ENCODE peak calls at places on chromosomes 11 and 22, in six cellular contexts. A, H, W, K, M and Q are unnamed samples.

GRCh38 chr11:10973416-10973815 is 115.6 kb upstream of the ZBED5 start:
- DNase-seq in M (no peak), W (no peak), K (no peak), A (no peak), H (no peak), Q (no peak)

GRCh38 chr22:36901411-36902142 is 11.9 kb upstream of the CSF2RB start:
- DNase-seq in M (no peak), A (no peak), H (no peak), W (no peak), K (no peak), Q (no peak)

GRCh38 chr22:42994917-42995562 is 19.9 kb downstream of the PACSIN2 start:
- DNase-seq in H (peak; percentile 88), A (peak; percentile 76), K (peak; percentile 95), W (peak; percentile 40), M (peak; percentile 72), Q (peak; percentile 95)

GRCh38 chr11:100297516-100297915 is 389.6 kb upstream of the ARHGAP42 start:
- DNase-seq in M (no peak), K (no peak), H (no peak), W (no peak), A (no peak), Q (no peak)

GRCh38 chr22:43090130-43090789 is 1.1 kb upstream of the TTLL1 start:
- DNase-seq in W (peak; percentile 49), H (no peak), K (peak; percentile 90), A (peak; percentile 60), M (no peak), Q (peak; percentile 93)

GRCh38 chr22:41648431-41648830 is 27.3 kb downstream of the XRCC6 start:
- DNase-seq in W (no peak), M (no peak), H (no peak), A (no peak), K (no peak), Q (no peak)

GRCh38 chr11:28343304-28344233 is 235.4 kb downstream of the METTL15 start:
- DNase-seq in A (no peak), H (no peak), W (no peak), M (no peak), K (peak; percentile 96), Q (peak; percentile 86)

GRCh38 chr11:1548221-1549070 is 23.6 kb downstream of the DUSP8 start:
- DNase-seq in M (peak; percentile 86), A (peak; percentile 88), K (peak; percentile 42), W (peak; percentile 85), H (peak; percentile 90), Q (peak; percentile 10)

GRCh38 chr22:49088801-49089791 is 738.6 kb downstream of the BRD1 start:
- DNase-seq in W (no peak), H (no peak), M (peak; percentile 6), A (no peak), K (no peak), Q (no peak)

GRCh38 chr11:3609416-3610265 is 32.2 kb downstream of the ART5 start:
- DNase-seq in A (peak; percentile 43), M (no peak), K (peak; percentile 44), W (no peak), H (no peak), Q (peak; percentile 42)

GRCh38 chr11:108278546-108278945 is 55.7 kb downstream of the ATM start:
- DNase-seq in H (no peak), A (no peak), W (peak; percentile 25), M (no peak), K (peak; percentile 10), Q (peak; percentile 1)

GRCh38 chr11:72860592-72860991 is 46.4 kb downstream of the ATG16L2 start:
- DNase-seq in A (no peak), K (no peak), M (no peak), W (no peak), H (no peak), Q (no peak)

GRCh38 chr11:45045692-45046471 is 95.2 kb upstream of the TP53I11 start:
- DNase-seq in A (no peak), M (no peak), K (peak; percentile 81), W (peak; percentile 55), H (no peak), Q (peak; percentile 78)

GRCh38 chr11:27933992-27934829 is 173.7 kb downstream of the KIF18A start:
- DNase-seq in A (no peak), K (peak; percentile 96), W (no peak), M (no peak), H (no peak), Q (peak; percentile 89)

GRCh38 chr22:38826386-38826785 is 17.4 kb downstream of the NPTXR start:
- DNase-seq in H (no peak), A (no peak), W (no peak), K (no peak), M (no peak), Q (no peak)

GRCh38 chr22:39283312-39284141 is 35.9 kb downstream of the RPL3 start:
- DNase-seq in W (peak; percentile 76), A (no peak), H (peak; percentile 89), M (no peak), K (peak; percentile 84), Q (no peak)

GRCh38 chr22:40920526-40920925 is 30.7 kb upstream of the RBX1 start:
- DNase-seq in M (no peak), W (no peak), A (no peak), K (peak; percentile 48), H (no peak), Q (peak; percentile 12)

GRCh38 chr11:60971520-60971919 is at the start of gene CD6:
- DNase-seq in K (no peak), A (no peak), H (no peak), W (no peak), M (no peak), Q (no peak)

GRCh38 chr11:128530119-128531091 is 57.0 kb downstream of the ETS1 start:
- DNase-seq in M (no peak), A (no peak), K (peak; percentile 92), H (no peak), W (no peak), Q (peak; percentile 99)

GRCh38 chr11:119902656-119903181 is 173.7 kb upstream of the NECTIN1 start:
- DNase-seq in M (no peak), W (no peak), A (peak; percentile 51), K (no peak), H (no peak), Q (peak; percentile 8)

GRCh38 chr11:94706211-94706610 is 61.9 kb upstream of the AMOTL1 start:
- DNase-seq in H (no peak), A (no peak), K (no peak), W (peak; percentile 25), M (no peak), Q (peak; percentile 51)

GRCh38 chr11:58391879-58392278 is 14.8 kb downstream of the OR5B3 start:
- DNase-seq in K (peak; percentile 28), A (no peak), M (no peak), W (no peak), H (no peak), Q (peak; percentile 7)

GRCh38 chr11:119501777-119502405 is 78.9 kb upstream of the THY1 start:
- DNase-seq in A (no peak), M (no peak), H (no peak), W (no peak), K (no peak), Q (no peak)

GRCh38 chr11:77158041-77158695 is 30.1 kb downstream of the MYO7A start:
- DNase-seq in H (no peak), M (peak; percentile 54), W (no peak), A (no peak), K (no peak), Q (no peak)
- H3K4me3 ChIP-seq in H (no peak overlapping the region), M (no peak overlapping the region), W (no peak overlapping the region), A (no peak overlapping the region), K (no peak overlapping the region), Q (no peak overlapping the region)

DNA sequence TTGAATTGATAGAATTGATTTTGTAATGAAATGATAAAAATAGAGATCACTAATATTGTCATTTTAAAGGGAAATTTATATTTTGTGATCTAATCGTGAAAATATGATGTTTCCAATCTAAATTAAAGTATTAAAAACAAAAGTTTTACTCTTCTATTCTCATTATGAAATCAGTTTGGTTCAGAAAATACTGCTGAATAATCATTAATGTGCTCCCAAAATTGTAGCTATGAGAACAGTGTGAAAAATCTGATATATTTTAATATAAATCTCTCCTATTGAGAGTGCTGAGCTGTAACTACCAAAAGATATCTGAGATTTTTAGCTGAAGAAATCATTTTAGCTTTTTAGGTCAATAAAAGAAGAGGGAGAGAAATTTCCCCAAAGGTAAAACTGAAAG is 287.5 kb upstream of the ANO3 start:
- DNase-seq in W (no peak), K (no peak), M (no peak), H (no peak), A (no peak), Q (no peak)
- H3K4me3 ChIP-seq in W (no peak overlapping the region), K (no peak overlapping the region), M (no peak overlapping the region), H (no peak overlapping the region), A (no peak overlapping the region), Q (no peak overlapping the region)

DNA sequence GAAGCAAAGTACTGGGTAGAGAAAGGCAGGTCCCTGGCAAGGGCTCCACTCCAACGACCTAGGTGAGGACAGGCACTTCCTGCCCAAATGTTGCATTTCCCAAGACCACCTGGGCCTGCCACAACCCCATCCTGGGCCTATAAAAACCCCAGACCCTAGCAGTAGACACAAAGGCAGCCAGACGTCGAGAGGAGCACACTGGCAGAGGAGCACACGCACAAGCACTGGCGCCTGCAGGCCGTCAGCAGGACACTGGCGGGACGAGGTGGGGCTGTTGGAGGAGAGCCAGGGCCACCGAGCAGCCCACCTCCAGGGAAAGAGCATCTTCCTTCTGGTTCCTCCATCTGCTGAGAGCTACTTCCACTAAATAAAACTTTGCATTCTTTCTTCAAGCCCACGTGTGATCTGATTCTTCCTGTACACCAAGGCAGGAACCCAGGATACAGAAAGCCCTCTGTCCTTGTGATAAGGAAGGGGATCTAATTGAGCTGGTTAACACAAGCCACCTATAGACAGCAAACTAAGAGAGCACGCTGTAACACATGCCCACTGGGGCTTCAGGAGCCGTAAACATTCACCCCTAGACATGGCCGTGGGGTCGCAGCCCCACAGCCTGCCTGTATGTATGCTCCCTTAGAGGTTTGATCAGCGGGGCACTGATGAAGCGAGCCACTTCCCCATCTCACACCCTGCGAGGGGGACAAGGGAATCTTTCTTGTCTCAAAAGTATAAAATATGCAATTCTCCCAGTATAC is 89.7 kb upstream of the MTMR2 start:
- DNase-seq in A (no peak), H (no peak), K (no peak), M (no peak), W (no peak), Q (no peak)
- H3K4me3 ChIP-seq in A (no peak overlapping the region), H (no peak overlapping the region), K (no peak overlapping the region), M (no peak overlapping the region), W (no peak overlapping the region), Q (no peak overlapping the region)

GRCh38 chr22:32354360-32355351 is 3.0 kb upstream of the RFPL3 start:
- DNase-seq in W (no peak), A (no peak), K (peak; percentile 3), M (no peak), H (no peak), Q (peak; percentile 71)

GRCh38 chr22:32353292-32353691 is 4.4 kb upstream of the RFPL3 start:
- DNase-seq in K (no peak), W (no peak), M (no peak), H (no peak), A (no peak), Q (no peak)

GRCh38 chr22:32352681-32353080 is 5.0 kb upstream of the RFPL3 start:
- DNase-seq in A (no peak), H (no peak), M (no peak), W (no peak), K (no peak), Q (no peak)

GRCh38 chr22:32355760-32356159 is 1.9 kb upstream of the RFPL3 start:
- DNase-seq in H (no peak), K (no peak), A (no peak), W (no peak), M (no peak), Q (no peak)

DNA sequence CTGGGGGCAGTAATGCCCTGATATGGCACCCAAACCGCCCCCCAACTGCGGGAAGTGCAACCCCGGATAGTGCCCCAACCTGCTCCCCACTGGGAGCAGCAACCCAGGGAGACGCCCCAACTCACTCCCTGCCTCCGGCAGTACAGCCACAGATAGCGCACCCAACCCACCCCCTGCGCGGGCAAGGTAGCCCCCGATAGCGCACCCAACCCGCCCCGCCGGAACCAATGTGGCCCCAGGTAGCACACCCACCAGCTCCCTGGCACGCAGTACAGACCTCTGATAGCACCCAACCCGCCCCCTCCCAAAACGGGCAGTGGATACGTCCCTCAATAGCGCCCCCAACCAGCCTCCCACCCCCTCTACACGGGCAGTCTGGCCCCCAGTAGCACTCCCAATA is 3.8 kb upstream of the RFPL3 start:
- DNase-seq in M (no peak), W (no peak), H (no peak), A (no peak), K (no peak), Q (no peak)
- H3K4me3 ChIP-seq in M (no peak overlapping the region), W (no peak overlapping the region), H (peak overlapping the region; percentile 48), A (no peak overlapping the region), K (no peak overlapping the region), Q (no peak overlapping the region)